ENCODE peak calls at places on chromosomes 16 and 17, in five cellular contexts. K is AG04449, H is lower leg skin, M is lung, I is mucosa of descending colon. R is an unnamed sample.

GRCh38 chr17:13030459-13031305 is 12.9 kb upstream of the ELAC2 start:
- DNase-seq in K (no peak), H (peak), M (peak), I (peak), R (peak)

GRCh38 chr16:21703156-21703555 is 39.4 kb downstream of the OTOA start:
- DNase-seq in K (no peak), H (no peak), M (no peak), I (no peak), R (no peak)

GRCh38 chr16:64866026-64866425 is 255.8 kb downstream of the CDH11 start:
- DNase-seq in K (no peak), H (no peak), M (no peak), I (no peak), R (no peak)

GRCh38 chr16:57299009-57299718 is 14.7 kb upstream of the PLLP start:
- DNase-seq in K (no peak), H (peak), M (peak), I (peak), R (no peak)

GRCh38 chr16:56970934-56971767 is 9.4 kb downstream of the CETP start:
- DNase-seq in K (no peak), H (no peak), M (no peak), I (no peak), R (peak)

GRCh38 chr16:69709456-69710084 is 16.8 kb downstream of the NQO1 start:
- DNase-seq in K (no peak), H (peak), M (no peak), I (peak), R (peak)

GRCh38 chr16:27787661-27788060 is 237.7 kb downstream of the KATNIP start:
- DNase-seq in K (no peak), H (no peak), M (no peak), I (no peak), R (no peak)

GRCh38 chr16:81480856-81481821 is 36.5 kb downstream of the CMIP start:
- DNase-seq in K (no peak), H (no peak), M (peak), I (peak), R (peak)

GRCh38 chr17:73516356-73516755 is 127.9 kb downstream of the SDK2 start:
- DNase-seq in K (no peak), H (no peak), M (no peak), I (no peak), R (no peak)

GRCh38 chr17:16870253-16871245 is 101.4 kb downstream of the TNFRSF13B start:
- DNase-seq in K (no peak), H (peak), M (no peak), I (no peak), R (no peak)

GRCh38 chr17:32289454-32289853 is 23.8 kb downstream of the RHBDL3 start:
- DNase-seq in K (no peak), H (no peak), M (no peak), I (no peak), R (no peak)

GRCh38 chr17:35797918-35798317 is 2.5 kb upstream of the MMP28 start:
- DNase-seq in K (no peak), H (no peak), M (peak), I (no peak), R (no peak)

DNA sequence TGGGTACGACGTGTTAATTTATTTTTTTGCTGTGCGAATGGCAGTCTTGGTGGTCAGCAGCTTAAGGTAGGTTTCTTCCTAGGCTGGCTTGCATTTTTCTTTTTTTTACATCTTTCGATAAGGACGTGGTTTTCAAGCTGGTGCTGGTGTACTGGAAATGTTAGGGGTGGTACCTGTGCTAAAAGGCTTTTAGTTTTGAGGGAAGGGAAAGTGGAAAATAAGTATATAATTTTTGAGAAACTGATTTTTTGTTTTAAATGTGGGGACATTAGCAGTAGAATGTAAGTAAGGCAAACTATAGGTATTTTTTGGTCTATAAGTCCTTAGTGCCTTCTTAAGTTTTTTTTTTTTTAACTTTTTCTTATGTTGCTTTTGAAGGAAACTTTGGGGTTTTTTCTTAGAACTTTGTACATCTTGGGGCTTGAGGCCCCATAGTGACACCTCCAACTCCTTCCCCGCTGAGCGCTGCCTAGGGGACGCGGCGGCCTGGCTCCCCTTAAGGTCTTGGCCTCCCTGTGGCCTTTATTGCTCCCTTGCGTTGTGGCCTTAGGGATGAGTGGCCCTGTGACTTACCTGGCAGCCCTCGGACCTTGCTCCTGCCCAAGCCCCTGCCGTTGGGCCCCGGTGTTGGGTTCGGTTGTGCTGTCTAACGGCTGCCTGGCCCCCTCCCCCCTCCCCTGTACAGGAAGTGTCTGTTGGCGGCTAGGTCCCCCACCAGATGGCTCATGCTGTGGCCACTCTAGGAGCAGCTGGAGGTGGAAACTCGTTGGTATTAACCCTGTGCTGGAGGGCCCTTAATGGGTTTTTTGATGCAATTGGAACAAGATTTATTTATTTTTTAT is 88.0 kb upstream of the RPRML start:
- DNase-seq in K (peak), H (peak), M (peak), I (peak), R (peak)
- TF ChIP-seq CTCF in K (peak), H (peak), M (no peak), I (no peak), R (no peak)

GRCh38 chr16:73672135-73672534 is 624.2 kb upstream of the ZFHX3 start:
- DNase-seq in K (no peak), H (no peak), M (no peak), I (no peak), R (no peak)
- TF ChIP-seq CTCF in K (no peak), H (no peak), M (no peak), I (no peak), R (no peak)

GRCh38 chr17:750431-751037 is 1.5 kb downstream of the GEMIN4 start:
- DNase-seq in K (no peak), H (no peak), M (no peak), I (no peak), R (no peak)

GRCh38 chr17:752002-752619 is at the start of gene GEMIN4:
- DNase-seq in K (no peak), H (peak), M (peak), I (peak), R (peak)

GRCh38 chr17:752620-753219 is 656 bp upstream of the GEMIN4 start:
- DNase-seq in K (no peak), H (peak), M (peak), I (peak), R (no peak)

GRCh38 chr17:751269-752001 is 629 bp downstream of the GEMIN4 start:
- DNase-seq in K (no peak), H (peak), M (peak), I (peak), R (peak)

GRCh38 chr17:753407-753806 is 1.3 kb upstream of the GEMIN4 start:
- DNase-seq in K (no peak), H (no peak), M (no peak), I (no peak), R (no peak)
- TF ChIP-seq CTCF in K (no peak), H (no peak), M (no peak), I (no peak), R (no peak)

DNA sequence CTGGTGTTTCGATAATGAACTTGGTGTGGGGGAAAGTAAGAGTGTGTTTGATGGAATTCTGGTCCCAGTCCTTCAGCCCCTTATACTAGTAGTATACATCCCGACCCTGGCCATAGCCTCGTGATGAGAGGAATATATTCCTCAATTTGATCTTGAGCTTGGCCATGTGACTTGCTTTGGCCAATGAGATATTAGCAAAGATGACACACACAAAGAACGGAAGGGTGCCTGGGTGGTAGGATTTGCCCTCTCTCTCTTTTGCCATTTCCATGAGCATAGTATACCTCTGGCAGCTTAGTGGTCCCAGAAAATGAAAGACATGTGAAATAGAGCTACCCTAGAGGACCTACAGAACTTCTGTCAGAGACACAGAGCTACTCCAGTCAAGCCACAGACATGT is 2.9 kb upstream of the EMP2 start:
- DNase-seq in K (no peak), H (no peak), M (no peak), I (no peak), R (no peak)
- TF ChIP-seq CTCF in K (no peak), H (no peak), M (no peak), I (no peak), R (no peak)

GRCh38 chr17:38674013-38674748 is 576 bp downstream of the EPOP start:
- DNase-seq in K (no peak), H (peak), M (no peak), I (no peak), R (no peak)

GRCh38 chr17:38672788-38673713 is 1.7 kb downstream of the EPOP start:
- DNase-seq in K (no peak), H (no peak), M (no peak), I (no peak), R (no peak)

GRCh38 chr17:38673714-38674012 is 1.1 kb downstream of the EPOP start:
- DNase-seq in K (no peak), H (no peak), M (no peak), I (no peak), R (no peak)

GRCh38 chr17:38669520-38669919 is 5.2 kb downstream of the EPOP start:
- DNase-seq in K (no peak), H (no peak), M (no peak), I (no peak), R (no peak)

DNA sequence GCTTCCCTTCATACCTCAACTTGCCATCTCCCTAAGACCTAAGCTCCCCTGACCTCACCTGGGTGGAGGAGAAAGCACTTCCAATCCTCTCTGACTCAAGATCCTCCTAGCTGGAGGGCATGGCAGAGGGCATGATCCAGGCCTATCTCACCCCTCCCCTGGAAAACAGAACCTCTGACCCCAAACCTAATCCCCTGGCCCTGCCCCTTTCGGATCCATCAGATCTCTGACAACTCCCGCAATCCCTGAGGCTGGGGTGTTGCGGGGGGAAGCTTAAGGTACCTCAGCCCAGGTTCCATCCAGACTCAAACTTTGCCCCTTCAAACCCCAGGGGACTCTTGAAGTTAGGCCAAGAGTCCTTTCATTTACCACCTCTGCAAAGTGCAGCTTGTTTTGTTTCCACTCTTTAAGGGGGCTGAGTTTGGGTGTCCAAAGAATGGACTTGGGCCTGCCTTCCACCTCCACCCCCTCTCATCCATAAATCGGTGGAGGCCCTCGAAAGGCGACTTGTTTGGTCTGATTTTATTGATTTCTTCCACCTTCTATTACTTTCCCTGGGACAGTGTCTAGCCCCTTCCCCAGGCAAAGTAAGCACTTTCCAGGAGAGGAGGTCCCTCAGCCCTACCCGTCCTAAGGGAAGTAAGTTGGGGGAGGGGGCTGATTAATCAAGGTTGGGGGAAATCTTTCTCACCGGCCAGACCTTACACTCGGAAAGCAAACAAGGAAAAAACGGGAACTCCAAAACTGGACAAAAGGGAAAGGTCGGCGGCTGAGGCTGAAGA is 2.6 kb downstream of the EPOP start:
- DNase-seq in K (no peak), H (no peak), M (no peak), I (no peak), R (no peak)
- TF ChIP-seq CTCF in K (no peak), H (no peak), M (no peak), I (no peak), R (no peak)

GRCh38 chr17:49707246-49707607 is 537 bp downstream of the SLC35B1 start:
- DNase-seq in K (no peak), H (no peak), M (no peak), I (no peak), R (no peak)
- TF ChIP-seq CTCF in K (no peak), H (no peak), M (no peak), I (no peak), R (no peak)

GRCh38 chr17:6853764-6854442 is 22.4 kb upstream of the TEKT1 start:
- DNase-seq in K (no peak), H (no peak), M (no peak), I (no peak), R (no peak)
- TF ChIP-seq CTCF in K (no peak), H (no peak), M (no peak), I (no peak), R (no peak)

GRCh38 chr16:48025359-48025758 is 130.4 kb downstream of the ABCC12 start:
- DNase-seq in K (no peak), H (peak), M (no peak), I (no peak), R (no peak)

GRCh38 chr16:48035142-48035541 is 120.7 kb downstream of the ABCC12 start:
- DNase-seq in K (no peak), H (peak), M (no peak), I (no peak), R (no peak)

GRCh38 chr16:48024042-48024441 is 131.8 kb downstream of the ABCC12 start:
- DNase-seq in K (no peak), H (peak), M (no peak), I (no peak), R (no peak)

GRCh38 chr16:48030926-48031325 is 124.9 kb downstream of the ABCC12 start:
- DNase-seq in K (no peak), H (no peak), M (no peak), I (no peak), R (no peak)

DNA sequence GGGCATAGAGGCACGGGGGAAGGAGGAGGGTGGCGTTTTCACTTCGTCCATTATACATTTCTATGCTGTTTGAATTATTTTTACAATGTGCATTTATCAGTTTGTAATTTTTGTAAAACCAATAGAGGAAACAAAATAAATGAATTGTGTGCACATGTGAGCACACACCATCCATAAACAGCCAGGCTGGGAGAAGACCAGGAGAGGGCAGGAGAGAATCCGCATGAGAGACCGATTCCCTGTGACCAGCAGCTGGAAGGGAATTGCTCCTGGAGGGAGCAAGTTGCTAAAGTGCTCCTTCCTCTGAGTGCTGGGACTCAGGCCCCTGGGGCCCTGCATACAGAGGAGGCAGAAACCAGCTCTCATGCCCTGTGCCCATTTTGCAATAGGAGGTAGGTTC is 126.0 kb downstream of the ABCC12 start:
- DNase-seq in K (no peak), H (peak), M (no peak), I (no peak), R (no peak)
- TF ChIP-seq CTCF in K (peak), H (no peak), M (no peak), I (no peak), R (no peak)

GRCh38 chr16:73000907-73001521 is 46.9 kb downstream of the ZFHX3 start:
- DNase-seq in K (no peak), H (no peak), M (no peak), I (no peak), R (no peak)
- TF ChIP-seq CTCF in K (no peak), H (no peak), M (no peak), I (no peak), R (no peak)